ENCODE peak calls at places on chromosomes 6 and 20, in eight cellular contexts. T is psoas muscle, B is fibroblast of lung, C is prostate gland, X is iPS DF 6.9, Q is esophagus squamous epithelium, R is heart left ventricle, P is HCT116. E is an unnamed sample. For H3K4me1, the result is how much of the 10 kb centered on the place peaks cover.

GRCh38 chr20:10467985-10468845 is 33.1 kb downstream of the SLX4IP start:
- DNase-seq in T (no peak), B (no peak), C (no peak), X (no peak), Q (no peak), R (no peak), P (no peak), E (no peak)

GRCh38 chr20:24960302-24960801 is 11.3 kb downstream of the CST7 start:
- DNase-seq in T (no peak), B (no peak), C (no peak), X (no peak), Q (no peak), R (no peak), P (no peak), E (peak)

GRCh38 chr20:24497851-24498250 is 28.4 kb downstream of the SYNDIG1 start:
- DNase-seq in T (no peak), B (peak), C (no peak), X (no peak), Q (no peak), R (no peak), P (no peak), E (no peak)

GRCh38 chr6:84150680-84151079 is 76.8 kb downstream of the CEP162 start:
- DNase-seq in T (no peak), B (peak), C (no peak), X (no peak), Q (no peak), R (no peak), P (no peak), E (no peak)

GRCh38 chr6:25389501-25389900 is 110.3 kb downstream of the CARMIL1 start:
- DNase-seq in T (no peak), B (peak), C (no peak), X (no peak), Q (no peak), R (no peak), P (no peak), E (no peak)

GRCh38 chr6:19812512-19813119 is 24.6 kb upstream of the ID4 start:
- DNase-seq in T (no peak), B (peak), C (no peak), X (no peak), Q (no peak), R (no peak), P (peak), E (no peak)

GRCh38 chr6:157070403-157071107 is 252.8 kb downstream of the TMEM242 start:
- DNase-seq in T (no peak), B (no peak), C (no peak), X (no peak), Q (no peak), R (no peak), P (no peak), E (no peak)

GRCh38 chr6:52333840-52334200 is 28.1 kb upstream of the PAQR8 start:
- DNase-seq in T (no peak), B (no peak), C (no peak), X (no peak), Q (no peak), R (no peak), P (no peak), E (no peak)

GRCh38 chr20:58246346-58246745 is 17.9 kb upstream of the ANKRD60 start:
- DNase-seq in T (no peak), B (peak), C (no peak), X (no peak), Q (no peak), R (no peak), P (no peak), E (no peak)

GRCh38 chr20:60962367-60963045 is 289.6 kb upstream of the CDH4 start:
- DNase-seq in T (no peak), B (no peak), C (no peak), X (no peak), Q (no peak), R (no peak), P (no peak), E (no peak)

GRCh38 chr20:49247792-49248191 is 28.6 kb downstream of the DDX27 start:
- DNase-seq in T (no peak), B (no peak), C (no peak), X (no peak), Q (no peak), R (no peak), P (no peak), E (no peak)

GRCh38 chr6:95848717-95849116 is 167.1 kb upstream of the FUT9 start:
- DNase-seq in T (no peak), B (no peak), C (no peak), X (no peak), Q (no peak), R (no peak), P (no peak), E (no peak)

GRCh38 chr6:54881066-54881733 is 34.6 kb downstream of the FAM83B start:
- DNase-seq in T (no peak), B (no peak), C (no peak), X (no peak), Q (no peak), R (no peak), P (no peak), E (no peak)

GRCh38 chr20:10603971-10604864 is 69.6 kb downstream of the JAG1 start:
- DNase-seq in T (peak), B (peak), C (peak), X (no peak), Q (no peak), R (peak), P (peak), E (peak)

GRCh38 chr20:50310673-50311051 is 120.0 kb downstream of the CEBPB start:
- DNase-seq in T (no peak), B (no peak), C (no peak), X (no peak), Q (no peak), R (no peak), P (no peak), E (peak)

GRCh38 chr6:83098589-83098988 is 31.1 kb downstream of the DOP1A start:
- DNase-seq in T (no peak), B (no peak), C (no peak), X (no peak), Q (no peak), R (no peak), P (no peak), E (no peak)

GRCh38 chr6:83097675-83098074 is 30.2 kb downstream of the DOP1A start:
- DNase-seq in T (no peak), B (no peak), C (no peak), X (no peak), Q (no peak), R (no peak), P (no peak), E (no peak)

GRCh38 chr6:83096791-83097190 is 29.3 kb downstream of the DOP1A start:
- DNase-seq in T (no peak), B (no peak), C (no peak), X (no peak), Q (no peak), R (no peak), P (no peak), E (no peak)

GRCh38 chr6:83092756-83093399 is 25.4 kb downstream of the DOP1A start:
- DNase-seq in T (no peak), B (peak), C (no peak), X (no peak), Q (no peak), R (no peak), P (no peak), E (no peak)

GRCh38 chr6:83097204-83097603 is 29.7 kb downstream of the DOP1A start:
- DNase-seq in T (no peak), B (no peak), C (no peak), X (no peak), Q (no peak), R (no peak), P (no peak), E (no peak)
- H3K4me3 ChIP-seq in T (no peak), B (no peak), C (no peak), X (no peak), Q (no peak), R (no peak), P (no peak), E (no peak)

GRCh38 chr6:142381845-142382378 is 80.1 kb downstream of the ADGRG6 start:
- DNase-seq in T (no peak), B (no peak), C (no peak), X (no peak), Q (no peak), R (no peak), P (no peak), E (no peak)
- H3K27ac ChIP-seq in T (no peak), B (no peak), C (no peak), X (no peak), Q (no peak), R (no peak), P (no peak), E (no peak)

DNA sequence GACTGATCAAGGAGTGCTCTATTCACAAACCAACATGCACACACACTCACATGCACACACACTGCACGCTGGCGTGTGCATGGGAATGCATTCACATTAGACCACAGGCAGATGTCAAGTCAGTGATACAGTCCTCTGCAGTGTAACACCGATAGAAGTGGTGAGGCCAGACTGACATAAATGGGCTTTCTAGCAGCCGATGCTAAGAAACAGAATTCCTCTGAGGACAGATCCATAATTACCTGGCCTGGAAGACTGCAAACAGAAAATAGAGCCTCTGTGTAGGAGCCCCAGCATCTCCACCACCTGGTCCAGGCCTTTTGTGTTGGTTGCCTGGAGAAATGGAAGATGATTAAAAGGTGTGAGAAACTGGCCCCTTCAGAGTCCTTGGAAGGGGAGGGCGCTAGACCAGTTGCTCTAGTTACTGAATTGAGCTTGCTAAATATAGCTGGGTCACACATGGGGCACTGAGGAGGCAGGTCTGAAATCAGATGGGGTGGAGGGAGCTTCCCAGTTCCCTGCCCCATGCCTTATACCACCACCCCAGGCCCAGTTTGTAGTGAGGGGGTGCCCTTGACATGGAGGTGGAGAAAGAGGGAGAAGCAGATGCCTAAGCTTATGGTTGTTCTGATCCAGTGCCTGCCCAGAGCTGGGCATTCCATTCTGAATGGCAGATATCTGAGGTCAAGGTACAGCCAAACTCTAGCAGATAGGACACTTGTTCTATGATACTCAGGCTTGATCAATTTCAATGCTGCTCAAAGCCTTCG is 233.8 kb downstream of the LRFN2 start:
- DNase-seq in T (no peak), B (no peak), C (no peak), X (no peak), Q (no peak), R (no peak), P (no peak), E (no peak)
- H3K4me1 ChIP-seq in T (under half), B (under half), C (under half), X (under half), Q (under half), R (under half), P (under half), E (under half)

GRCh38 chr20:4613184-4613583 is 108.5 kb upstream of the PRND start:
- DNase-seq in T (no peak), B (no peak), C (no peak), X (no peak), Q (no peak), R (no peak), P (no peak), E (no peak)

GRCh38 chr20:4610871-4611270 is 110.8 kb upstream of the PRND start:
- DNase-seq in T (no peak), B (no peak), C (no peak), X (no peak), Q (no peak), R (no peak), P (no peak), E (no peak)

GRCh38 chr20:4617484-4617883 is 104.2 kb upstream of the PRND start:
- DNase-seq in T (no peak), B (no peak), C (no peak), X (no peak), Q (no peak), R (no peak), P (no peak), E (no peak)

GRCh38 chr20:4617019-4617418 is 104.7 kb upstream of the PRND start:
- DNase-seq in T (no peak), B (no peak), C (no peak), X (no peak), Q (no peak), R (no peak), P (no peak), E (no peak)

DNA sequence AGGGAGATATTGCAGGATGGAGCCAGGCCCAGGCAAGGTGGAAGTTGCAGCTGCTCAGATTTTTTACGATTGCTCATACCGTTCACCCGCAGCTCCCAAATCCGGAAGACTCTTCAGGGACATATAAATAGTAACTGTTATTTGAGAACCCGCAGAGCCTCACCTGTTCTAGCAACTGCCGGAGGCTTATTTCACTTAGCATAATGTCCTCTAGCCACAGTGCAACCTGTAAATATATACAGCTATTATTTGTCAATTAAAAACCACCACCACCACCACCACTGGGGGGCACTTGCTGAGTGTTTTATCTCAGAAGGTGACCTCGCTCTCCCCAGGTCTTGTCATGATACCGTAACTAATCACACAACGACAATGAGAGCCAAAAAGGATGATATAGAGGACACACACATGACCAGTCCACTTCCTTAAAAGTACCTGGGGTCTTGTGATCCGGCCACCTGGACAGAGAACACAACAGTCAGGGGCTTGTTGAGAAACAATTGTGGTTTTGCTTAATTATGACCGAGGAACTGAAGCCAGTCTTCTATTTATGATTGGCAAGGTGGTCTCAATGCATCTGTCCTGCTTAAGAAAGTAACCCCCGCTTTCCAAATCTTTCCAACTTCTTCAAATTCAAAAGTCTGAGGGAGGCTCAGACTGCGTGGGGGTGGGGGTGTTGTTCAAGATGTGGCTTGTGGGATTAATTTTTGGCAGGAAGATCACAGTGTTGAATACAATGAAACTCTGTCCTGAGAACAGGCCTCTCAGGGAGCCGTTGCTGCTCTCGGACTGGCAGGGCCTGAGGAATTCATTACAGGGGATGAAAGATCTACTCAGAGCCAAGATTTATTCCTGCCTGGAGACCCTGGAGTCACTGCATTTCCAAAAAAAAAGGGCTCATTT is 107.7 kb upstream of the PRND start:
- DNase-seq in T (peak), B (peak), C (no peak), X (peak), Q (peak), R (no peak), P (peak), E (no peak)
- H3K4me3 ChIP-seq in T (no peak), B (no peak), C (no peak), X (no peak), Q (no peak), R (no peak), P (peak), E (no peak)

GRCh38 chr6:11370191-11371018 is 137.9 kb upstream of the NEDD9 start:
- DNase-seq in T (no peak), B (no peak), C (no peak), X (no peak), Q (no peak), R (peak), P (no peak), E (no peak)
- H3K27ac ChIP-seq in T (peak), B (no peak), C (peak), X (no peak), Q (no peak), R (peak), P (no peak), E (peak)

E was measured in right cardiac atrium.